ENCODE peak calls at places on chromosomes 3 and 15, in eight cellular contexts. L, I, W, N, Q, H, E and Z are unnamed samples.

GRCh38 chr15:41603941-41604660 is 45.1 kb downstream of the TYRO3 start:
- DNase-seq in I (peak), H (no peak), L (peak), N (peak), W (peak), E (peak), Q (peak), Z (peak)

GRCh38 chr3:61559108-61559731 is 2.2 kb upstream of the PTPRG start:
- DNase-seq in W (no peak), L (peak), N (no peak), I (no peak), H (no peak), Q (no peak), E (no peak), Z (no peak)

GRCh38 chr15:28002136-28002861 is 96.8 kb downstream of the OCA2 start:
- DNase-seq in L (no peak), E (no peak), I (no peak), H (no peak), N (no peak), Q (no peak), W (no peak), Z (no peak)

GRCh38 chr15:68371160-68371559 is 60.8 kb downstream of the ITGA11 start:
- DNase-seq in H (no peak), Q (no peak), W (no peak), L (no peak), E (no peak), N (no peak), I (no peak), Z (no peak)

GRCh38 chr3:106049876-106050275 is 181.1 kb upstream of the CBLB start:
- DNase-seq in I (peak), Q (no peak), E (no peak), L (peak), W (no peak), H (no peak), N (no peak), Z (no peak)

GRCh38 chr3:123085293-123085949 is 18.6 kb downstream of the PDIA5 start:
- DNase-seq in I (no peak), E (peak), N (no peak), H (no peak), Q (peak), L (no peak), W (no peak), Z (no peak)

GRCh38 chr15:22968356-22968755 is 11.8 kb downstream of the CYFIP1 start:
- DNase-seq in H (no peak), E (no peak), I (peak), W (peak), N (no peak), Q (no peak), L (peak), Z (no peak)

GRCh38 chr3:61725851-61726333 is 164.5 kb downstream of the PTPRG start:
- DNase-seq in E (no peak), I (peak), N (peak), Q (no peak), W (no peak), L (peak), H (no peak), Z (no peak)

GRCh38 chr3:104566054-104566453 is 800.7 kb upstream of the ALCAM start:
- DNase-seq in H (no peak), L (no peak), I (no peak), W (no peak), N (no peak), Q (no peak), E (no peak), Z (no peak)

GRCh38 chr3:127425505-127426443 is 137.9 kb upstream of the PRR20G start:
- DNase-seq in E (no peak), L (no peak), Q (peak), I (no peak), H (no peak), W (no peak), N (no peak), Z (no peak)

GRCh38 chr3:136050250-136050649 is 84.7 kb downstream of the PPP2R3A start:
- DNase-seq in W (no peak), H (no peak), N (no peak), I (peak), Q (no peak), E (no peak), L (no peak), Z (no peak)

GRCh38 chr3:9351709-9352126 is 11.1 kb upstream of the THUMPD3 start:
- DNase-seq in L (no peak), I (no peak), H (no peak), E (no peak), N (peak), W (no peak), Q (no peak), Z (no peak)

GRCh38 chr3:172836390-172836997 is 86.0 kb downstream of the ECT2 start:
- DNase-seq in H (no peak), W (peak), I (peak), E (peak), Q (no peak), L (peak), N (peak), Z (no peak)

GRCh38 chr3:81352867-81353266 is 408.6 kb downstream of the GBE1 start:
- DNase-seq in Q (no peak), H (no peak), L (peak), E (peak), I (peak), N (no peak), W (no peak), Z (no peak)

GRCh38 chr15:82306791-82307713 is 42.2 kb downstream of the GOLGA6L10 start:
- DNase-seq in H (no peak), I (no peak), E (no peak), W (no peak), L (no peak), Q (no peak), N (no peak), Z (no peak)

GRCh38 chr3:13801361-13802214 is 78.3 kb downstream of the WNT7A start:
- DNase-seq in W (no peak), Q (no peak), L (no peak), I (no peak), N (no peak), H (no peak), E (peak), Z (no peak)

GRCh38 chr3:195450731-195451229 is 8.0 kb upstream of the ACAP2 start:
- DNase-seq in E (peak), H (no peak), L (peak), N (peak), W (peak), I (no peak), Q (no peak), Z (no peak)

GRCh38 chr3:182783106-182783505 is 10.2 kb upstream of the ATP11B start:
- DNase-seq in I (no peak), L (no peak), H (no peak), E (no peak), W (no peak), Q (no peak), N (no peak), Z (no peak)

GRCh38 chr3:55540579-55540978 is 53.5 kb upstream of the WNT5A start:
- DNase-seq in W (no peak), H (no peak), L (no peak), E (no peak), N (no peak), I (no peak), Q (no peak), Z (no peak)

GRCh38 chr3:114365268-114365667 is 71.4 kb downstream of the TIGIT start:
- DNase-seq in I (no peak), W (no peak), Q (no peak), E (no peak), L (peak), H (no peak), N (no peak), Z (no peak)

GRCh38 chr3:42656680-42657610 is 3.4 kb downstream of the ZBTB47 start:
- DNase-seq in E (no peak), H (no peak), Q (no peak), W (no peak), N (no peak), I (no peak), L (no peak), Z (no peak)

GRCh38 chr15:68560501-68561113 is 18.2 kb upstream of the CORO2B start:
- DNase-seq in E (no peak), N (no peak), L (no peak), I (no peak), H (no peak), W (no peak), Q (no peak), Z (no peak)

GRCh38 chr3:81549831-81550230 is 211.6 kb downstream of the GBE1 start:
- DNase-seq in Q (no peak), E (no peak), I (no peak), L (no peak), W (no peak), H (no peak), N (no peak), Z (no peak)

GRCh38 chr3:165233521-165234195 is 37.5 kb upstream of the SLITRK3 start:
- DNase-seq in E (no peak), W (no peak), N (no peak), I (peak), L (no peak), Q (no peak), H (no peak), Z (no peak)

GRCh38 chr3:190180268-190180667 is 59.6 kb upstream of the P3H2 start:
- DNase-seq in H (no peak), L (no peak), W (no peak), Q (no peak), I (peak), E (no peak), N (no peak), Z (no peak)

GRCh38 chr3:110686691-110687090 is 384.9 kb upstream of the NECTIN3 start:
- DNase-seq in H (no peak), L (peak), I (no peak), W (peak), E (no peak), N (no peak), Q (no peak), Z (no peak)